ENCODE peak calls at places on chromosomes 5 and 9, in seven cellular contexts. M is HepG2, T is endothelial cell of umbilical vein, A is HCT116, B is GM12878, S is H1, N is K562. Y is an unnamed sample.

GRCh38 chr5:8209500-8209899 is 340.6 kb downstream of the MTRR start:
- DNase-seq in M (no peak), T (no peak), A (no peak), B (no peak), S (no peak), N (no peak), Y (no peak)

GRCh38 chr9:123645762-123646161 is 284.2 kb downstream of the DENND1A start:
- DNase-seq in M (no peak), T (no peak), A (no peak), B (no peak), S (no peak), N (no peak), Y (no peak)

GRCh38 chr9:136438909-136439549 is 616 bp downstream of the INPP5E start:
- DNase-seq in M (no peak), T (peak), A (no peak), B (no peak), S (peak), N (peak), Y (peak)

GRCh38 chr5:73812962-73813588 is 187.1 kb downstream of the ARHGEF28 start:
- DNase-seq in M (peak), T (no peak), A (no peak), B (no peak), S (no peak), N (no peak), Y (no peak)

GRCh38 chr9:111056554-111056953 is 18.3 kb upstream of the LPAR1 start:
- DNase-seq in M (no peak), T (peak), A (no peak), B (no peak), S (no peak), N (no peak), Y (peak)

GRCh38 chr9:83505282-83505681 is 32.9 kb downstream of the FRMD3 start:
- DNase-seq in M (peak), T (no peak), A (no peak), B (no peak), S (no peak), N (no peak), Y (no peak)

GRCh38 chr9:83665576-83666200 is 42.1 kb downstream of the UBQLN1 start:
- DNase-seq in M (no peak), T (peak), A (no peak), B (no peak), S (no peak), N (no peak), Y (no peak)

GRCh38 chr5:43581398-43581797 is 21.6 kb upstream of the NNT start:
- DNase-seq in M (no peak), T (no peak), A (no peak), B (no peak), S (no peak), N (no peak), Y (no peak)

GRCh38 chr5:38653389-38653788 is 96.9 kb upstream of the LIFR start:
- DNase-seq in M (no peak), T (no peak), A (no peak), B (no peak), S (no peak), N (no peak), Y (no peak)

GRCh38 chr9:7827792-7828191 is 28.2 kb upstream of the DMAC1 start:
- DNase-seq in M (no peak), T (no peak), A (no peak), B (no peak), S (no peak), N (no peak), Y (no peak)

GRCh38 chr5:16140417-16140816 is 39.2 kb downstream of the MARCHF11 start:
- DNase-seq in M (no peak), T (no peak), A (no peak), B (no peak), S (no peak), N (no peak), Y (no peak)

DNA sequence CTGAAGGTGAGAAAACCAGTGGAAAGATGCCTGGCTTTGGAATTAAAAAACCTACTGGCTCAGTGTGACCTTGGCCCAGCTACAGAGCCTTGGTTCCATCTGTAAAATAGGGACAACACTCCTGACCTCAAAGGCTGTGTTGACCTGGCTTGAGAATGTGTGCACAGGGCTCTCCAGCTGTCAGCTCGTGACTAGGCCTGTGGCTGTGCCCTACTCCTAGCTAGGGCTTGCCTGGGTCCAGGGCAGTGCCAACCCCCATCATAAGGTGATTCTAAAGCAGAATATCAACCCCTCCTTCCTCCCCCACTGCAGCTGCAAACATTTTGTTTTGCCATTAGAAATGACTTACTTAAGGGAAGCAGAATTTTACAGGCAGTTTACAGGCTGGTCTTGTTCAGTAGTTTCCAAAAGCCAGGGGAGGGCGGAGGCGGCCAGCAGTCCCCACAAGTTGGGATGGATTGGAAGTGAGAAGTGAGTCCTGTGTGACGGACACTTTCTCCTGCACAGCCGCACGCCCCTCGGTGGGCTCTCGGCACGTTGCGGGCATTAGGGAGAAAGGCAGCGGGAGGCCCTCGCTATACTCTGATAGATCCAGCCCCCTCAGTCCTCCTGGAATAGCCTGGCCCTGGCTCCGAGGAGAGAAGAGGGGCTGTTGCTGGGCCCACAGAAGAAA is 7.2 kb downstream of the PITX1 start:
- DNase-seq in M (no peak), T (no peak), A (no peak), B (no peak), S (no peak), N (no peak), Y (no peak)
- H2AFZ ChIP-seq in M (no peak), T (no peak), A (no peak), B (no peak), S (no peak), N (no peak), Y (no peak)

DNA sequence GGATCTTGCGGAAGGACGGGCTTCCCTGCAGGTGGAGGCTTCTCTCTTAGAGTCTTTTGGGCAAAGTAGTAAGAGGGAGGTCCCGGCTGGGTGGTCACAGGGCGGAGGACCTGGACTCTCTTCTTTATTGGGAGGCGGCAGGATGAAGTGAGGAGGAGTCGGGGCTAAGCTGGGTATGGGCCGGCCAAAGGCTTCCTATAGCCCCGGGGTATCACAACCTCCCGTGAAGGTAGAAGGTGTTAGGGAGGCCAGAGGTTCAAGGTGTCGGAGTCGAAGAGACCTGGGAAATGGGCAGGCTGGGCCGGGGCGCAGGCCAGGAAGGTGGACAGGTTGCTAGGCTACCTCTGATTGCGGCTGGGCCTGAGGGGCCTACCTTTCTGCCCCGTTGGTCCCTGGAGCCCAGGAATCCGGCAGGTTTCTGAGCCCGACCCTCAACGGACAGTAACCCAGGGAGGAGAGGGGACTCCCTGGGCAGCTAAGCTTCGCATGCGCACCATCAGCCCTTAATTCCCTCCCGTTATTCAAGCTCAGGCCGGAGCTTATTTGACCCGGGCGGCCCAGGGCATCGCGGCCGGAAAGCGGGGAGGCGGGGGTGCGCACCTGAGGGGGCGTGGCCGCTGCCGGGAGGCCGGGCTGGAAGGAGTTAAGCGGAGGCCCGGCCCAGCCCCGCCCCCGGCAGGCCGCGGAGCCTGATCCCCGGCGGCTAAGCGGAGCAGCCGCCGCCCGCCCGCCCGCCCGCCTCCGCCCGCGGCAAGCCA is at the start of gene TESK1:
- DNase-seq in M (peak), T (peak), A (peak), B (no peak), S (peak), N (peak), Y (peak)
- TF ChIP-seq POLR2A in M (no peak), T (no peak), A (no peak), B (no peak), S (no peak), N (no peak), Y (no peak)

DNA sequence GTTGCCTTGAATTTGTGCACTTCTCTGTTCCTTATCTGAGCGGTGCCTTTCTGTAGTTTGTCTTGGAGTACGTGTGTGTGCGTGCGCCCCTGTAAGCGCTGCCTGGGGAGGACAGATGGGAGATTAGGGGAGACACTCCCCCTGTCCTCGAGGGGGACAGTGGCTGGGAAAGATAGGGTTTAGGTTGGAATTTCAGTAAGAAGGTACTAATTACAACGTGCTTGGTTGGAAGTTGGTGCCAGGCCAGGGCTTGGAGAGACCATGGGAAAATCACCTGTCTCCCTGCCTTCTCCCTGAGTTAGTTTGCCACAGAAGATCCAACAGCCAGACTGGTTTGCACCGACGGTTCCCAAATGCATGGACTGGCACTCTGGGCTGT is 73.2 kb downstream of the PIK3R1 start:
- DNase-seq in M (no peak), T (no peak), A (no peak), B (no peak), S (peak), N (peak), Y (no peak)
- H2AFZ ChIP-seq in M (peak), T (peak), A (no peak), B (peak), S (peak), N (peak), Y (peak)

DNA sequence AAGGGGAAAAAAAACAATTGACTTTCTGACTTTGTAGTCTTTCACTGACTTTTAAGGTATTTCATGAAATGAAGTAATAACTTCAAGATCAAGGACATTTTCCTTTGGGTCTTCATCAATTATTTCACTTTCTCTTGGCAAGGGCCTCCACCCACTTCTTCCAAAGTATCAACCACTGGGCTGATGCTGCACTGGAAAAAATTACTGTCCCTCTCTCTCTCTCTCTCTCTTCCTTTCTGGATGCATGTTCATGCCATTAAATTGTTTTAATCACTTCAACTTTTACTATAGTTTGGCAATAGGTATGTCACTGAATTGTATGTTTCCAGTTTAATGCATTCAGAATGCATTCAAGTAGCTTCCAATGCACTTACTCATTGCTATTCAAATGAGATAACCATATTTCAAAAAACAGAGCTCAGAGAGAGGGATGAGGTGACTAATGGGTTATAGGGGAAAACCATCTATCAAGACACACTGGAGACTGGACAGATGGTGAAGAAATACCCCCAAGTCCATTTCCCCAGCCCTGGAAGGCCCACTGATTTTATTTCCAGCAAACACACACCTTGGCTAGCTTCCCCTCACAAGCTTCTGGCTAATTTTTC is 585.3 kb downstream of the EBF1 start:
- DNase-seq in M (no peak), T (no peak), A (no peak), B (no peak), S (no peak), N (no peak), Y (peak)
- TF ChIP-seq POLR2A in M (no peak), T (no peak), A (no peak), B (no peak), S (no peak), N (no peak), Y (no peak)

GRCh38 chr5:64637837-64638443 is 52.4 kb upstream of the SHISAL2B start:
- DNase-seq in M (no peak), T (no peak), A (no peak), B (no peak), S (no peak), N (no peak), Y (no peak)
- H2AFZ ChIP-seq in M (peak), T (no peak), A (no peak), B (no peak), S (peak), N (peak), Y (peak)

GRCh38 chr9:134208310-134208841 is 44.0 kb upstream of the RNU6ATAC start:
- DNase-seq in M (no peak), T (no peak), A (no peak), B (no peak), S (no peak), N (no peak), Y (no peak)
- TF ChIP-seq POLR2A in M (no peak), T (no peak), A (no peak), B (no peak), S (no peak), N (no peak), Y (no peak)

DNA sequence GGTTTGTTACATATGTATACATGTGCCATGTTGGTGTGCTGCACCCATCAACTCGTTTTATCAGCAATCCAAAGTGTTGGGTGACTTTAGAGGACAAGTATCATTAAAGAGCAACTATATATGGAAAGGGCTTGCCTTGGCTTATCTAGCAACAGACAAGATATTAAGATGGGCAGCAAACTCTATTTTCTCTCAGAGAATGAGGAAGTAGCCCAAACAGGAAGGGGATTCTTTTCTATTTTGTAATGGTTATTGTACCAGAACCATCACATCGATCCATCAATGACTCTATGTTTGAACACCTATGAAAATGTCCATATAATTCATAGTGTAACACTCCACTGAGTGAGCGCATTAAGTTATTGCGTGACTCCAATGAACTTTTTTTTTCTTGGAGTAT is 260.1 kb upstream of the SLC24A2 start:
- DNase-seq in M (no peak), T (no peak), A (no peak), B (no peak), S (no peak), N (no peak), Y (no peak)
- H2AFZ ChIP-seq in M (no peak), T (no peak), A (no peak), B (no peak), S (no peak), N (no peak), Y (no peak)

GRCh38 chr9:133135193-133135745 is 14.2 kb upstream of the RALGDS start:
- DNase-seq in M (no peak), T (peak), A (peak), B (no peak), S (no peak), N (no peak), Y (peak)

GRCh38 chr9:133131506-133131905 is 10.5 kb upstream of the RALGDS start:
- DNase-seq in M (no peak), T (no peak), A (no peak), B (no peak), S (no peak), N (no peak), Y (no peak)

GRCh38 chr9:133132174-133132573 is 11.1 kb upstream of the RALGDS start:
- DNase-seq in M (no peak), T (no peak), A (no peak), B (no peak), S (no peak), N (no peak), Y (no peak)

GRCh38 chr9:133134419-133135190 is 13.6 kb upstream of the RALGDS start:
- DNase-seq in M (no peak), T (no peak), A (no peak), B (no peak), S (no peak), N (no peak), Y (no peak)

GRCh38 chr9:133133680-133134418 is 12.8 kb upstream of the RALGDS start:
- DNase-seq in M (peak), T (peak), A (peak), B (no peak), S (no peak), N (peak), Y (peak)
- TF ChIP-seq POLR2A in M (peak), T (peak), A (no peak), B (peak), S (no peak), N (no peak), Y (peak)

DNA sequence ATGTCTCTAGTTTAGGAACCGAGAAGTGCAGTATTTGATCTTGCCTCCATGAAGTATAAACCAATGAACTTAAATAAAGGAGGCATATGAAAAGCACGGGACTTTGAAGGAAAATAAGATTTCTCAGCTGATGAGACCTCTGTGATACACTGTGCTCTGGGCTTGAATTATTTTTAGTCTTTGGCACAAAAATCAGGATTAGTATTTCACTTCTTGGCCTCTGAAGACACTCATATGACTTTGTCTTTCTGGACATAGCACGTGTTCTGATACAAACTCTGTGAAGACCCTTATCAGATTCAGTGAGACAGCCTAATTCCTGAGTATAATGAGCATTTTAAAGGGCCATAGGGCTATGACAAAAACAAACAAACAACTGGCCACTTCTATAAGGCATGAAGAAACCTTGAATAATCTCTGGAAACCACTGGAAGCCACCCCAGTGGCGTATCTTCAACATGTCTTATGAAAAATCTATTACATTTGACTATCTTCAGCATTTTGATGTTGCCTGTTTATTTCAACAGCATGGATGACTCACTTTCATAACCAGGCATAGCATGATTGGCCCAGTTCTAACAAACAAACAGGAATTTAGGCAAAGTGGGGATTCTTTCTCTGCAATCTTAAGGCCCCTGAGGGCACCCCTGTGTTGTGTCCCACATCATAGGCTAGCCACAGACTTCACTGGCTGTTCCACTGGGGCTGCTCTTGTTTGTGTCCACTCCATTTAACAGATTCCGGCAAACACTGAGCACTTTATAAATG is 90.3 kb upstream of the ZNF462 start:
- DNase-seq in M (no peak), T (no peak), A (no peak), B (no peak), S (no peak), N (no peak), Y (no peak)
- H2AFZ ChIP-seq in M (no peak), T (no peak), A (no peak), B (no peak), S (no peak), N (no peak), Y (no peak)

GRCh38 chr9:6758418-6759113 is 793 bp downstream of the KDM4C start:
- DNase-seq in M (peak), T (peak), A (peak), B (no peak), S (peak), N (no peak), Y (peak)
- TF ChIP-seq POLR2A in M (no peak), T (no peak), A (no peak), B (peak), S (no peak), N (no peak), Y (peak)